ENCODE peak calls at places on chromosomes 16 and 17, in four cellular contexts. F, T, U and S are unnamed samples.

GRCh38 chr16:4860727-4861342 is 13.6 kb downstream of the UBN1 start:
- DNase-seq in F (peak; percentile 2), T (no peak), U (no peak), S (no peak)

GRCh38 chr17:48074322-48075054 is 26.3 kb downstream of the NFE2L1 start:
- DNase-seq in F (peak; percentile 68), T (peak; percentile 79), U (peak; percentile 76), S (peak; percentile 67)

GRCh38 chr16:12902511-12903324 is 1.3 kb downstream of the SHISA9 start:
- DNase-seq in F (no peak), T (no peak), U (no peak), S (no peak)

GRCh38 chr17:76137351-76138233 is 3.5 kb downstream of the FOXJ1 start:
- DNase-seq in F (no peak), T (no peak), U (no peak), S (no peak)

GRCh38 chr16:23072084-23072599 is 77.1 kb downstream of the USP31 start:
- DNase-seq in F (peak; percentile 61), T (no peak), U (no peak), S (no peak)

GRCh38 chr17:28641579-28641978 is 3.4 kb downstream of the BLTP2 start:
- DNase-seq in F (no peak), T (no peak), U (no peak), S (no peak)

GRCh38 chr17:82227629-82228277 is 1.1 kb upstream of the SLC16A3 start:
- DNase-seq in F (no peak), T (no peak), U (no peak), S (no peak)

GRCh38 chr16:57646388-57647039 is 18.1 kb downstream of the ADGRG1 start:
- DNase-seq in F (no peak), T (no peak), U (no peak), S (no peak)

GRCh38 chr17:72338847-72339790 is 218.3 kb downstream of the SOX9 start:
- DNase-seq in F (peak; percentile 89), T (no peak), U (no peak), S (no peak)

GRCh38 chr16:85557083-85557975 is 55.8 kb upstream of the GSE1 start:
- DNase-seq in F (no peak), T (peak; percentile 31), U (peak; percentile 41), S (no peak)

GRCh38 chr16:55035037-55035436 is 104.4 kb downstream of the IRX5 start:
- DNase-seq in F (no peak), T (no peak), U (no peak), S (no peak)

GRCh38 chr16:48384305-48384981 is 770 bp downstream of the SIAH1 start:
- DNase-seq in F (peak; percentile 81), T (peak; percentile 7), U (peak; percentile 5), S (peak; percentile 18)

GRCh38 chr17:32723310-32723955 is 153.5 kb downstream of the MYO1D start:
- DNase-seq in F (no peak), T (no peak), U (no peak), S (no peak)

GRCh38 chr16:536746-537145 is 9.2 kb downstream of the CAPN15 start:
- DNase-seq in F (no peak), T (no peak), U (no peak), S (no peak)

GRCh38 chr16:17277981-17278381 is 192.8 kb downstream of the XYLT1 start:
- DNase-seq in F (no peak), T (no peak), U (no peak), S (no peak)

GRCh38 chr16:75345711-75346110 is 87.6 kb downstream of the CFDP1 start:
- DNase-seq in F (no peak), T (no peak), U (no peak), S (no peak)

GRCh38 chr17:81091774-81092517 is 57.0 kb downstream of the BAIAP2 start:
- DNase-seq in F (no peak), T (no peak), U (no peak), S (no peak)

GRCh38 chr17:14373587-14374259 is 72.8 kb downstream of the HS3ST3B1 start:
- DNase-seq in F (peak; percentile 32), T (no peak), U (no peak), S (no peak)

GRCh38 chr17:13288248-13288647 is 270.4 kb upstream of the ELAC2 start:
- DNase-seq in F (no peak), T (no peak), U (no peak), S (no peak)

GRCh38 chr17:17236295-17237025 is 508 bp downstream of the FLCN start:
- DNase-seq in F (peak; percentile 48), T (no peak), U (no peak), S (no peak)

GRCh38 chr16:70712942-70713341 is 27.1 kb upstream of the MTSS2 start:
- DNase-seq in F (no peak), T (no peak), U (no peak), S (no peak)

GRCh38 chr16:28181557-28181914 is 30.2 kb downstream of the XPO6 start:
- DNase-seq in F (peak; percentile 87), T (no peak), U (no peak), S (no peak)

GRCh38 chr17:71163121-71163812 is 957.6 kb upstream of the SOX9 start:
- DNase-seq in F (no peak), T (no peak), U (no peak), S (no peak)

GRCh38 chr17:44210342-44211192 is 8.9 kb downstream of the UBTF start:
- DNase-seq in F (peak; percentile 94), T (peak; percentile 91), U (peak; percentile 86), S (peak; percentile 85)

GRCh38 chr16:10992112-10992511 is 47.7 kb downstream of the CLEC16A start:
- DNase-seq in F (peak; percentile 37), T (no peak), U (no peak), S (no peak)

GRCh38 chr16:29943846-29944669 is 17.8 kb upstream of the TMEM219 start:
- DNase-seq in F (peak; percentile 91), T (no peak), U (no peak), S (no peak)